ENCODE peak calls at places on chromosomes 12 and 14, in four cellular contexts. One of them, this sample, is unnamed.

GRCh38 chr12:81128930-81129554 is 51.2 kb downstream of the ACSS3 start:
- DNase-seq in LNCaP clone FGC: peak
- DNase-seq in RPMI7951: peak
- DNase-seq in activated T-helper 9 cell treated with anti-CD3 and anti-CD28 coated beads, Interleukin-2, amount 50 U/mL, for 16 hours: no peak
- DNase-seq in this sample: peak

GRCh38 chr14:96237641-96238040 is 18.4 kb upstream of the BDKRB1 start:
- DNase-seq in LNCaP clone FGC: no peak
- DNase-seq in RPMI7951: no peak
- DNase-seq in activated T-helper 9 cell treated with anti-CD3 and anti-CD28 coated beads, Interleukin-2, amount 50 U/mL, for 16 hours: no peak
- DNase-seq in this sample: no peak

GRCh38 chr14:90114554-90114953 is 52.8 kb downstream of the KCNK13 start:
- DNase-seq in RPMI7951: peak
- DNase-seq in activated T-helper 9 cell treated with anti-CD3 and anti-CD28 coated beads, Interleukin-2, amount 50 U/mL, for 16 hours: no peak
- DNase-seq in LNCaP clone FGC: no peak
- DNase-seq in this sample: peak

GRCh38 chr12:30993766-30994165 is 67.2 kb downstream of the TSPAN11 start:
- DNase-seq in LNCaP clone FGC: no peak
- DNase-seq in activated T-helper 9 cell treated with anti-CD3 and anti-CD28 coated beads, Interleukin-2, amount 50 U/mL, for 16 hours: no peak
- DNase-seq in RPMI7951: no peak
- DNase-seq in this sample: no peak

GRCh38 chr12:113186033-113186365 is 478 bp downstream of the RITA1 start:
- DNase-seq in RPMI7951: no peak
- DNase-seq in LNCaP clone FGC: no peak
- DNase-seq in activated T-helper 9 cell treated with anti-CD3 and anti-CD28 coated beads, Interleukin-2, amount 50 U/mL, for 16 hours: no peak
- DNase-seq in this sample: no peak

GRCh38 chr12:107477946-107478610 is 207.5 kb upstream of the PWP1 start:
- DNase-seq in RPMI7951: peak
- DNase-seq in LNCaP clone FGC: no peak
- DNase-seq in activated T-helper 9 cell treated with anti-CD3 and anti-CD28 coated beads, Interleukin-2, amount 50 U/mL, for 16 hours: no peak
- DNase-seq in this sample: peak

GRCh38 chr12:6377667-6377994 is 2.3 kb upstream of the SCNN1A start:
- DNase-seq in RPMI7951: no peak
- DNase-seq in LNCaP clone FGC: no peak
- DNase-seq in activated T-helper 9 cell treated with anti-CD3 and anti-CD28 coated beads, Interleukin-2, amount 50 U/mL, for 16 hours: no peak
- DNase-seq in this sample: no peak

GRCh38 chr12:122882908-122883563 is 12.9 kb downstream of the VPS37B start:
- DNase-seq in RPMI7951: no peak
- DNase-seq in LNCaP clone FGC: no peak
- DNase-seq in activated T-helper 9 cell treated with anti-CD3 and anti-CD28 coated beads, Interleukin-2, amount 50 U/mL, for 16 hours: no peak
- DNase-seq in this sample: no peak

GRCh38 chr12:113155060-113155459 is 5.5 kb downstream of the CFAP73 start:
- DNase-seq in LNCaP clone FGC: no peak
- DNase-seq in RPMI7951: no peak
- DNase-seq in activated T-helper 9 cell treated with anti-CD3 and anti-CD28 coated beads, Interleukin-2, amount 50 U/mL, for 16 hours: no peak
- DNase-seq in this sample: no peak

GRCh38 chr14:74946659-74947281 is 8.6 kb downstream of the PGF start:
- DNase-seq in RPMI7951: no peak
- DNase-seq in LNCaP clone FGC: no peak
- DNase-seq in activated T-helper 9 cell treated with anti-CD3 and anti-CD28 coated beads, Interleukin-2, amount 50 U/mL, for 16 hours: no peak
- DNase-seq in this sample: no peak

This sample was measured in Daoy.